ENCODE peak calls at places on chromosomes 5 and 9, in seven cellular contexts. H is glomerular endothelial cell, K is RWPE1, Q is T-helper 2 cell, E is NT2/D1, T is substantia nigra, B is ELF-1. I is an unnamed sample.

GRCh38 chr9:93952784-93953491 is 2.2 kb downstream of the BARX1 start:
- DNase-seq in H (no peak), K (no peak), Q (no peak), E (no peak), T (no peak), B (no peak), I (no peak)

GRCh38 chr9:127991017-127991756 is 10.4 kb upstream of the EEIG1 start:
- DNase-seq in H (no peak), K (no peak), Q (no peak), E (no peak), T (no peak), B (no peak), I (no peak)

GRCh38 chr9:111730937-111731567 is 63.7 kb downstream of the SHOC1 start:
- DNase-seq in H (peak; percentile 42), K (peak; percentile 79), Q (no peak), E (no peak), T (no peak), B (no peak), I (no peak)

GRCh38 chr5:16932401-16932800 is 3.7 kb downstream of the MYO10 start:
- DNase-seq in H (no peak), K (no peak), Q (no peak), E (no peak), T (no peak), B (peak; percentile 70), I (no peak)

GRCh38 chr5:178350361-178351220 is 118.0 kb upstream of the PHYKPL start:
- DNase-seq in H (no peak), K (peak; percentile 70), Q (no peak), E (no peak), T (no peak), B (no peak), I (no peak)

GRCh38 chr5:132807163-132807838 is 5.8 kb upstream of the SOWAHA start:
- DNase-seq in H (no peak), K (no peak), Q (no peak), E (no peak), T (peak; percentile 20), B (peak; percentile 77), I (no peak)

GRCh38 chr9:137128158-137129088 is 10.5 kb upstream of the GRIN1 start:
- DNase-seq in H (no peak), K (no peak), Q (peak; percentile 12), E (no peak), T (no peak), B (peak; percentile 64), I (no peak)

GRCh38 chr9:100474082-100474949 is 1.4 kb downstream of the TMEFF1 start:
- DNase-seq in H (no peak), K (peak; percentile 16), Q (no peak), E (no peak), T (no peak), B (peak; percentile 57), I (peak; percentile 70)

GRCh38 chr5:1761453-1761755 is 38.2 kb downstream of the MRPL36 start:
- DNase-seq in H (no peak), K (no peak), Q (no peak), E (no peak), T (no peak), B (no peak), I (no peak)

GRCh38 chr5:94778712-94779111 is 160.2 kb downstream of the SLF1 start:
- DNase-seq in H (no peak), K (no peak), Q (no peak), E (no peak), T (no peak), B (no peak), I (no peak)

GRCh38 chr9:137228515-137228967 is 1.2 kb downstream of the RNF224 start:
- DNase-seq in H (no peak), K (no peak), Q (no peak), E (no peak), T (no peak), B (no peak), I (no peak)

GRCh38 chr5:751496-751895 is 33.0 kb downstream of the ZDHHC11B start:
- DNase-seq in H (no peak), K (no peak), Q (no peak), E (no peak), T (no peak), B (no peak), I (no peak)

GRCh38 chr9:114078021-114078780 is at the start of gene AMBP:
- DNase-seq in H (no peak), K (no peak), Q (no peak), E (no peak), T (no peak), B (no peak), I (no peak)

GRCh38 chr9:37663926-37664325 is 13.2 kb downstream of the FRMPD1 start:
- DNase-seq in H (no peak), K (no peak), Q (no peak), E (no peak), T (no peak), B (no peak), I (no peak)

GRCh38 chr5:8864053-8864452 is 681.8 kb downstream of the SEMA5A start:
- DNase-seq in H (no peak), K (peak; percentile 11), Q (no peak), E (peak; percentile 32), T (no peak), B (peak; percentile 66), I (no peak)

GRCh38 chr5:73940026-73940425 is 314.0 kb downstream of the ARHGEF28 start:
- DNase-seq in H (no peak), K (no peak), Q (no peak), E (no peak), T (no peak), B (no peak), I (no peak)

GRCh38 chr9:132094314-132094791 is 14.7 kb upstream of the MED27 start:
- DNase-seq in H (no peak), K (no peak), Q (no peak), E (no peak), T (no peak), B (no peak), I (no peak)

GRCh38 chr9:33852216-33852826 is 35.4 kb downstream of the UBE2R2 start:
- DNase-seq in H (peak; percentile 33), K (peak; percentile 45), Q (peak; percentile 22), E (peak; percentile 11), T (peak; percentile 56), B (peak; percentile 32), I (peak; percentile 5)

GRCh38 chr5:35963381-35963843 is 25.0 kb upstream of the CAPSL start:
- DNase-seq in H (no peak), K (no peak), Q (no peak), E (peak; percentile 13), T (no peak), B (peak; percentile 70), I (no peak)

GRCh38 chr5:65978251-65978650 is 51.9 kb downstream of the ERBIN start:
- DNase-seq in H (no peak), K (no peak), Q (no peak), E (no peak), T (no peak), B (no peak), I (no peak)

GRCh38 chr5:173969167-173970049 is 19.6 kb upstream of the C5orf47 start:
- DNase-seq in H (no peak), K (peak; percentile 49), Q (no peak), E (no peak), T (no peak), B (peak; percentile 61), I (no peak)

GRCh38 chr5:157535042-157535865 is 40.3 kb downstream of the ADAM19 start:
- DNase-seq in H (no peak), K (no peak), Q (no peak), E (peak; percentile 18), T (no peak), B (no peak), I (no peak)